ENCODE peak calls at places on chromosomes 13 and 19, in six cellular contexts. O, F, K, Y, C and B are unnamed samples.

GRCh38 chr19:9936151-9937000 is at the start of gene OLFM2:
- DNase-seq in O (peak; percentile 50), F (no peak), K (no peak), Y (no peak), C (no peak), B (no peak)

GRCh38 chr19:17947815-17948473 is 15.1 kb downstream of the CCDC124 start:
- DNase-seq in O (peak; percentile 99), F (peak; percentile 93), K (peak; percentile 93), Y (peak; percentile 85), C (peak; percentile 99), B (peak; percentile 94)

GRCh38 chr19:34345934-34346333 is 19.1 kb upstream of the GPI start:
- DNase-seq in O (peak; percentile 81), F (peak; percentile 82), K (peak; percentile 65), Y (peak; percentile 91), C (peak; percentile 84), B (peak; percentile 53)

GRCh38 chr19:13441810-13442512 is 64.3 kb downstream of the CACNA1A start:
- DNase-seq in O (peak; percentile 32), F (peak; percentile 35), K (peak; percentile 12), Y (no peak), C (peak; percentile 42), B (peak; percentile 52)

GRCh38 chr13:112730157-112730671 is 40.4 kb downstream of the ATP11A start:
- DNase-seq in O (no peak), F (no peak), K (no peak), Y (no peak), C (no peak), B (no peak)

GRCh38 chr13:51590966-51591627 is 6.8 kb downstream of the WDFY2 start:
- DNase-seq in O (no peak), F (peak; percentile 96), K (no peak), Y (peak; percentile 35), C (no peak), B (peak; percentile 60)

GRCh38 chr19:21101511-21102242 is 19.7 kb downstream of the ZNF714 start:
- DNase-seq in O (no peak), F (no peak), K (no peak), Y (no peak), C (no peak), B (no peak)

GRCh38 chr19:29514525-29515232 is 11.1 kb upstream of the VSTM2B start:
- DNase-seq in O (no peak), F (no peak), K (no peak), Y (no peak), C (no peak), B (no peak)

GRCh38 chr13:63636231-63636993 is 2220.8 kb upstream of the PCDH20 start:
- DNase-seq in O (no peak), F (peak; percentile 2), K (no peak), Y (peak; percentile 0), C (no peak), B (no peak)

GRCh38 chr19:543912-544608 is at the start of gene GZMM:
- DNase-seq in O (no peak), F (no peak), K (peak; percentile 85), Y (no peak), C (no peak), B (no peak)

GRCh38 chr19:5718032-5718578 is 1.8 kb downstream of the LONP1 start:
- DNase-seq in O (no peak), F (peak; percentile 72), K (no peak), Y (no peak), C (no peak), B (peak; percentile 70)